ENCODE peak calls at places on chromosomes 5 and 9, in six cellular contexts. G is GM12891; L is osteocyte; H is MG63; W is heart left ventricle; V is stimulated activated CD4-positive, alpha-beta T cell treated with anti-CD3 and anti-CD28 coated beads, TNF-alpha, amount 100 ng/mL, for 24 hours. R is an unnamed sample.

GRCh38 chr5:168613396-168613795 is 34.2 kb upstream of the PANK3 start:
- DNase-seq in G (no peak), L (no peak), H (no peak), W (no peak), V (no peak), R (no peak)

GRCh38 chr9:86632537-86632936 is 278.3 kb upstream of the TUT7 start:
- DNase-seq in G (no peak), L (peak), H (no peak), W (peak), V (no peak), R (no peak)

GRCh38 chr5:1867114-1867814 is 15.5 kb downstream of the IRX4 start:
- DNase-seq in G (no peak), L (no peak), H (no peak), W (no peak), V (no peak), R (no peak)

GRCh38 chr5:89374144-89374784 is 491.3 kb upstream of the MEF2C start:
- DNase-seq in G (no peak), L (no peak), H (no peak), W (no peak), V (no peak), R (no peak)

GRCh38 chr9:93028448-93029006 is 30.0 kb upstream of the SUSD3 start:
- DNase-seq in G (no peak), L (no peak), H (no peak), W (no peak), V (peak), R (peak)

GRCh38 chr5:38162625-38163024 is 95.7 kb upstream of the EGFLAM start:
- DNase-seq in G (no peak), L (no peak), H (peak), W (no peak), V (no peak), R (no peak)

GRCh38 chr5:60597570-60597969 is 102.4 kb downstream of the DEPDC1B start:
- DNase-seq in G (no peak), L (no peak), H (no peak), W (no peak), V (no peak), R (peak)

GRCh38 chr5:33891731-33892418 is at the start of gene ADAMTS12:
- DNase-seq in G (peak), L (peak), H (peak), W (peak), V (no peak), R (no peak)

GRCh38 chr9:79581794-79582193 is 10.0 kb downstream of the TLE4 start:
- DNase-seq in G (no peak), L (no peak), H (peak), W (no peak), V (no peak), R (no peak)

GRCh38 chr9:27125936-27126335 is 16.9 kb downstream of the TEK start:
- DNase-seq in G (no peak), L (no peak), H (no peak), W (no peak), V (no peak), R (no peak)

GRCh38 chr5:67305913-67306710 is 109.5 kb upstream of the CD180 start:
- DNase-seq in G (no peak), L (no peak), H (peak), W (no peak), V (no peak), R (no peak)

GRCh38 chr5:59418766-59419165 is 474.8 kb downstream of the PDE4D start:
- DNase-seq in G (no peak), L (no peak), H (no peak), W (no peak), V (no peak), R (no peak)

GRCh38 chr5:132916086-132916485 is 42.6 kb downstream of the LEAP2 start:
- DNase-seq in G (no peak), L (no peak), H (no peak), W (no peak), V (no peak), R (no peak)

GRCh38 chr5:93163010-93163663 is 417.9 kb downstream of the NR2F1-AS1 start:
- DNase-seq in G (no peak), L (no peak), H (no peak), W (no peak), V (no peak), R (no peak)

GRCh38 chr5:90709323-90710148 is 150.9 kb downstream of the ADGRV1 start:
- DNase-seq in G (no peak), L (no peak), H (peak), W (peak), V (no peak), R (peak)

GRCh38 chr9:136655244-136656225 is 7.2 kb upstream of the EGFL7 start:
- DNase-seq in G (no peak), L (no peak), H (no peak), W (peak), V (no peak), R (no peak)

GRCh38 chr5:142717582-142718215 is 31.8 kb upstream of the FGF1 start:
- DNase-seq in G (no peak), L (no peak), H (peak), W (no peak), V (no peak), R (no peak)

GRCh38 chr5:35117960-35118359 is 70.2 kb upstream of the AGXT2 start:
- DNase-seq in G (no peak), L (no peak), H (peak), W (no peak), V (no peak), R (no peak)

GRCh38 chr5:96961053-96961452 is 25.2 kb downstream of the LNPEP start:
- DNase-seq in G (no peak), L (no peak), H (no peak), W (no peak), V (no peak), R (no peak)

GRCh38 chr5:88688981-88689661 is 193.9 kb downstream of the MEF2C start:
- DNase-seq in G (no peak), L (no peak), H (no peak), W (no peak), V (no peak), R (no peak)

GRCh38 chr9:129497064-129497836 is 123.7 kb downstream of the C9orf50 start:
- DNase-seq in G (no peak), L (no peak), H (no peak), W (peak), V (no peak), R (no peak)

GRCh38 chr5:154995679-154996078 is 17.9 kb upstream of the KIF4B start:
- DNase-seq in G (no peak), L (no peak), H (no peak), W (no peak), V (no peak), R (no peak)

GRCh38 chr5:92525131-92525530 is 1055.9 kb downstream of the NR2F1-AS1 start:
- DNase-seq in G (no peak), L (no peak), H (no peak), W (no peak), V (no peak), R (no peak)

GRCh38 chr5:77867194-77867691 is 91.1 kb upstream of the TBCA start:
- DNase-seq in G (no peak), L (no peak), H (no peak), W (no peak), V (no peak), R (no peak)

GRCh38 chr5:60541980-60542379 is 158.0 kb downstream of the DEPDC1B start:
- DNase-seq in G (no peak), L (no peak), H (no peak), W (no peak), V (no peak), R (no peak)

GRCh38 chr5:25448190-25448621 is 803.4 kb upstream of the CDH10 start:
- DNase-seq in G (no peak), L (no peak), H (no peak), W (no peak), V (no peak), R (no peak)

GRCh38 chr5:63919763-63920478 is 42.3 kb downstream of the HTR1A start:
- DNase-seq in G (no peak), L (no peak), H (no peak), W (no peak), V (no peak), R (no peak)

GRCh38 chr9:113577525-113578261 is 114.2 kb downstream of the RGS3 start:
- DNase-seq in G (no peak), L (no peak), H (peak), W (no peak), V (no peak), R (no peak)